ENCODE peak calls at places on chromosome 6, in five cellular contexts. Q is uterus, S is breast epithelium, U is HFFc6, E is ascending aorta. Z is an unnamed sample.

GRCh38 chr6:52512199-52512598 is 64.7 kb downstream of the TRAM2 start:
- DNase-seq in S (no peak), E (peak; percentile 26), U (peak; percentile 83), Q (peak; percentile 82), Z (no peak)

GRCh38 chr6:166078294-166078693 is 89.4 kb downstream of the TBXT start:
- DNase-seq in Q (no peak), U (peak; percentile 9), S (no peak), E (no peak), Z (no peak)

GRCh38 chr6:89921197-89921596 is 26.9 kb downstream of the GJA10 start:
- DNase-seq in Q (no peak), S (no peak), U (no peak), E (no peak), Z (no peak)

GRCh38 chr6:169752074-169752623 is 727 bp downstream of the ERMARD start:
- DNase-seq in U (no peak), E (no peak), S (no peak), Q (no peak), Z (no peak)

GRCh38 chr6:154498340-154498934 is 12.0 kb downstream of the CNKSR3 start:
- DNase-seq in U (no peak), Q (no peak), S (no peak), E (no peak), Z (no peak)

GRCh38 chr6:98769546-98769945 is 64.8 kb upstream of the POU3F2 start:
- DNase-seq in S (no peak), U (no peak), Q (no peak), E (no peak), Z (no peak)

GRCh38 chr6:45715508-45715803 is 300.2 kb downstream of the CLIC5 start:
- DNase-seq in S (no peak), E (no peak), U (no peak), Q (no peak), Z (no peak)

GRCh38 chr6:38846844-38847243 is 131.7 kb downstream of the DNAH8 start:
- DNase-seq in E (no peak), U (peak; percentile 18), Q (no peak), S (no peak), Z (no peak)

GRCh38 chr6:162706236-162706635 is 21.3 kb downstream of the PRKN start:
- DNase-seq in Q (peak; percentile 61), S (peak; percentile 52), E (no peak), U (no peak), Z (no peak)

GRCh38 chr6:112877134-112878100 is 530.3 kb downstream of the RFPL4B start:
- DNase-seq in S (no peak), Q (no peak), E (no peak), U (peak; percentile 81), Z (no peak)

GRCh38 chr6:112881828-112882227 is 534.7 kb downstream of the RFPL4B start:
- DNase-seq in Q (no peak), S (no peak), E (no peak), U (peak; percentile 23), Z (no peak)

GRCh38 chr6:112881027-112881426 is 533.9 kb downstream of the RFPL4B start:
- DNase-seq in E (no peak), U (peak; percentile 66), S (no peak), Q (no peak), Z (no peak)

GRCh38 chr6:112882381-112882780 is 535.3 kb downstream of the RFPL4B start:
- DNase-seq in U (peak; percentile 9), E (no peak), S (no peak), Q (no peak), Z (no peak)

GRCh38 chr6:112879920-112880413 is 532.8 kb downstream of the RFPL4B start:
- DNase-seq in U (no peak), Q (no peak), E (no peak), S (no peak), Z (peak; percentile 81)
- TF ChIP-seq CTCF in U (no peak), Q (no peak), E (no peak), S (no peak), Z (peak; percentile 82)

DNA sequence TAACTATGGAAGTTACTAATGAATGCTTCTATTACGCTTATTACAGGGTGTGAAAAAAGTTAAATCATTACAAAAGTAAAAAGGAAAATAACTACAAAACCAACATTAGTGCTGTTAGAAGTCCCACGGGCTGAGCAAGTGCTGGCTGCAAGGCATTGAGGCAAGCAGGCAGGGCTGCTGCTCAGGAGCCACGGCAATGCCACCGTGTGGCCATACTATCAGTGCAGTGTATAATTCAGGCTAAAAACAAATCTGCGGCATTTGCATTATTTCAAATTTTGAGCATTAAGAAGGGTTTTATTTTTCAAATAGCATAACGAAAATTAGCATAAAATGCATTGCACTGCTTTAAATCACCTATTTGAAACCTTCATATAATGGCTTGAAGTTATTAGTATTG is 17.1 kb downstream of the IFNGR1 start:
- DNase-seq in S (no peak), U (no peak), E (no peak), Q (no peak), Z (no peak)
- TF ChIP-seq CTCF in S (peak; percentile 58), U (peak; percentile 28), E (peak; percentile 5), Q (no peak), Z (peak; percentile 35)

GRCh38 chr6:26204332-26205160 is 117.3 kb downstream of the HFE start:
- DNase-seq in S (peak; percentile 94), E (peak; percentile 88), U (peak; percentile 99), Q (peak; percentile 98), Z (peak; percentile 81)
- TF ChIP-seq CTCF in S (peak; percentile 46), E (peak; percentile 38), U (peak; percentile 44), Q (peak; percentile 29), Z (peak; percentile 36)

DNA sequence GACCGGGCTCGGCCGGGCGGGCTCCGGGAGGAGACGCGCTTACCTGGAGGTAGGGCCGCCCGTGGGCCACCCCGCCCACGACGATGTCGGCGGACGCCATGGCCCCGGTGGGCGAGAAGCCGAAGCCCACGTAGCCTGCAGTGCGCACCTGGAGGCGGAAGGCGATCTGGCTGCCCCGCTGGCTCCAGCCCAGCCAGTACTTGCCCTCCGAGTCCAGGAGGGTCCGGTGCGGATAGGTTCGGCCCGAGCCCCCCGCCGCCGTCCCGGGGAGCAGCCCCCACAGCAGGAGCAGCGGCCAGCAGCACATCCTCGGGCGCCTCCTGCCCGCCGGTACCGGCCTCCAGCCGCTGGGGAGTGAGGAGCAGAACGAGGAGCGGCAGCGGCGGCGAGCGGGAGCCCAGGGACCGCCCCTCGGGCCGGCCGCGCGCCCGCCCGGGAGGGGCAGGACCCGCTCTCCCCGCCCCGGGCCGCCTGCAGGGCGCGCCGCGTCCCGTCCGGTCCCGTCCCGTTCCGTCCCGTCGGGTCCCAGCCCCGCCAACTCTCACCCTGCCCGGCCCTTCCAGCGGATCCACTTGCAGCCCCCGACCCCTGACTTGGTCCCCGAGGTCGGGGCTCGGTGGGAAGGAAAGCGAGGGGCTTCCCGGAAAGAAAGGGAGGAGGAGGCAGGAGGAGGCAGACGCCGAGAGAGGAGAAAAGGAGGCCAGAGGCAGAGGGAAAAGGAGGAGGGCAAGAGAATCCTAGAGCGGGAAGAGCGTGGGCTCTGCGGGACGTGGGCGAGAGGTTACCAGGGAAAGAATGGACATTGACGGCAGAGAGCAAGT is at the start of gene MOXD1:
- DNase-seq in S (no peak), U (peak; percentile 46), Q (peak; percentile 64), E (no peak), Z (peak; percentile 61)
- TF ChIP-seq CTCF in S (no peak), U (no peak), Q (peak; percentile 11), E (no peak), Z (no peak)

DNA sequence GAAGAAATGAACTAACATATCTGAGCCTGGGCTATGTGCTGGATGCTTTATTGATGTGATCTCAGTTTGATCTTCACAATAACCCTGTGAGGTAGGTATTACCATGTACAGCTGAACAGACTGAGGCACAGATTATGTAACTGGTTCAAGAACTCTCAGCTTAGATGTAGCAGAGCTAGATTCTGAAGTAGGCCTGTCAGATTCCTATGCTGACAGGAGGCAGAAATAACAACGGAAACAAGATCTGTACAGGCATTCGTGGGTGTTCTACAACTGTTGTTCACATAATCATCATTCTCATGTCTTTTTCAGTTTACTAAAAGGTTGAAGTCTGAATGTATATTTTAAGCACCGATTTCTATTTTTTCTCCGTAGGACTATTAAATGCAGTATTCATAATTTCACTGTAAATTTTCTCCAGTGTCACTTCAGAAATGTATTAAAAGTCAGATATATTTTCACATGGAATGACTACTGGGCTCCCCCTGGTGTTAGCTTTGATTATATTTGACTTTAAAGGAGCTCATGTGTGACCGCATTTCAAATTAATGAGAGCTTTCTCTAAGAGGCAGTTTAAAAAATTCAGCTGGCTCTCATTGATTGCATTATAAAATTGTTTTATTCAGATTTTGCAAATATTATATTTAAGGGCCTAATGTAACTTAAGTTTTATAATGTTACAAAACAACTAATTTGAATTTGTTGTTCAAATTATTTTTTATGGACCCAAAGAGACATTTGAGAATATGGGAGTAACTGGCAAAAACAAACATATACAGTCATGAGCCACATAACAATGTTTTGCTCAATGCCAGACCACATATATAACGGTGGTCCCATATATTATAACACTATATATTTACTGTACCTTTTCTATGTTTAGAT is 36.4 kb upstream of the SLC17A4 start:
- DNase-seq in S (no peak), Q (no peak), U (peak; percentile 29), E (no peak), Z (no peak)
- TF ChIP-seq CTCF in S (peak; percentile 26), Q (peak; percentile 30), U (peak; percentile 85), E (peak; percentile 57), Z (peak; percentile 70)

GRCh38 chr6:158143700-158144099 is 24.4 kb downstream of the SERAC1 start:
- DNase-seq in E (no peak), Q (no peak), S (no peak), U (no peak), Z (no peak)
- TF ChIP-seq CTCF in E (no peak), Q (no peak), S (no peak), U (peak; percentile 50), Z (peak; percentile 22)

GRCh38 chr6:144083172-144083571 is 12.2 kb downstream of the SF3B5 start:
- DNase-seq in S (no peak), E (no peak), U (no peak), Q (no peak), Z (no peak)
- TF ChIP-seq CTCF in S (no peak), E (no peak), U (no peak), Q (no peak), Z (no peak)

GRCh38 chr6:1313364-1313754 is 1.5 kb downstream of the FOXQ1 start:
- DNase-seq in S (no peak), Q (no peak), U (no peak), E (no peak), Z (no peak)
- TF ChIP-seq CTCF in S (no peak), Q (no peak), U (no peak), E (no peak), Z (no peak)

DNA sequence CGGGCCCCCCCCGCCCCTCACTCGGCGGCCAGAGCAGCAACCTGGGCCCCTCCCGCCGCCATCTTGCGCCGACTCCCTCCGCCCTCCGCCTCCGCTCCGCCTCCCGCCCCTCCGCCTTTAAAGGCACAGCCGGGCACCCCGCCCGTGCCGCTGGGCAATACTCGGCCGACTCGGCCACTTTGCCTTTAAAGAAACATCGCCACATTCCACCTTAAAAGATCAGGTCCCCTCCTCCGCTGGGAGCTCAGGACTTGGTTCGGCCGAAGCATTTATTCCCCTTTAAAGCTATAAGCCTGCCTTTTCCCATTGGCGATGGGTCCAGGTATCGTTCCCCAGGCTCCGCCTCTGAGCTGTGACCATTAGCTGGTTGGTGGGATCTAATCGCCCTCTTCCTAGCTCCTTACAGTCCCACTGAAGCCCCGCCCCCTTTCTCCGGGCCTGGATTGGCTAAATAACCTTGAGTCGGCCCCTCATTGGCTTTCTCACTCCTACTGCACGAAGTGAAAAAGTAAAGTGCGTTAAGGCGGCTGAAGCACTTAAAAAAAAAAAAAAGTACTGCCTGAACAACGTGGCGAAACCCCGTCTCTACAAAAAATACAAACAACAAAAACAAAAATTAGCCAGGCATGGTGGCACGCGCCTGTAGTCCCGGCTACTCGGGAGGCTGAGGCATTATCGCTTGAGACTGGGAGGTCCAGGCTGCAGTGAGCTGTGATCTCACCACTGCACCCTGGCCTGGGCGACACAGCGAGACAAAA is at the start of gene ZBTB22:
- DNase-seq in E (peak; percentile 99), Q (peak; percentile 100), U (peak; percentile 99), S (peak; percentile 99), Z (peak; percentile 93)
- TF ChIP-seq CTCF in E (no peak), Q (peak; percentile 30), U (no peak), S (no peak), Z (no peak)

GRCh38 chr6:125952764-125953501 is 3.6 kb upstream of the HINT3 start:
- DNase-seq in E (no peak), Q (no peak), U (peak; percentile 33), S (no peak), Z (no peak)
- TF ChIP-seq CTCF in E (peak; percentile 9), Q (no peak), U (peak; percentile 77), S (no peak), Z (no peak)

Z was measured in progenitor cell of endocrine pancreas.